ENCODE peak calls at places on chromosomes 16 and 17, in nine cellular contexts. J is upper lobe of right lung, F is brain microvascular endothelial cell, D is A549, P is WTC11, R is fibroblast of pulmonary artery, Y is GM20000, V is AG09319, M is fibroblast of the aortic adventitia. O is an unnamed sample.
A peak's percentile ranks its signal among the peaks of the same experiment; 100 is the strongest.

GRCh38 chr17:42424991-42425610 is 2.0 kb upstream of the CAVIN1 start:
- DNase-seq in J (no peak), F (no peak), D (no peak), P (no peak), R (no peak), Y (no peak), V (no peak), M (no peak), O (no peak)

GRCh38 chr16:2467301-2468141 is 3.6 kb upstream of the NTN3 start:
- DNase-seq in J (peak; percentile 83), F (peak; percentile 29), D (peak; percentile 60), P (peak; percentile 73), R (peak; percentile 60), Y (peak; percentile 76), V (no peak), M (peak; percentile 71), O (no peak)

GRCh38 chr16:19722981-19723380 is 4.9 kb downstream of the IQCK start:
- DNase-seq in J (no peak), F (no peak), D (no peak), P (no peak), R (no peak), Y (no peak), V (no peak), M (no peak), O (no peak)

GRCh38 chr16:49472598-49472997 is 99.0 kb downstream of the C16orf78 start:
- DNase-seq in J (peak; percentile 44), F (no peak), D (no peak), P (no peak), R (no peak), Y (no peak), V (no peak), M (no peak), O (peak; percentile 56)

GRCh38 chr17:6556121-6557039 is at the start of gene PITPNM3:
- DNase-seq in J (peak; percentile 84), F (no peak), D (no peak), P (peak; percentile 42), R (no peak), Y (peak; percentile 54), V (no peak), M (no peak), O (no peak)

GRCh38 chr16:88473666-88474534 is 20.8 kb downstream of the ZFPM1 start:
- DNase-seq in J (no peak), F (no peak), D (no peak), P (no peak), R (peak; percentile 85), Y (no peak), V (no peak), M (peak; percentile 96), O (no peak)

GRCh38 chr16:84159800-84160199 is 14.7 kb downstream of the DNAAF1 start:
- DNase-seq in J (no peak), F (no peak), D (no peak), P (no peak), R (no peak), Y (no peak), V (no peak), M (no peak), O (no peak)

GRCh38 chr17:49739662-49740271 is 24.2 kb downstream of the FAM117A start:
- DNase-seq in J (peak; percentile 85), F (no peak), D (no peak), P (no peak), R (peak; percentile 80), Y (peak; percentile 54), V (no peak), M (no peak), O (no peak)

GRCh38 chr17:22278302-22279275 is 586.3 kb downstream of the KCNJ18 start:
- DNase-seq in J (peak; percentile 53), F (no peak), D (no peak), P (no peak), R (no peak), Y (no peak), V (no peak), M (no peak), O (peak; percentile 52)

GRCh38 chr17:37693328-37693727 is 50.1 kb upstream of the DDX52 start:
- DNase-seq in J (no peak), F (no peak), D (no peak), P (no peak), R (no peak), Y (no peak), V (no peak), M (no peak), O (no peak)

GRCh38 chr16:12518238-12519004 is 285.3 kb downstream of the CPPED1 start:
- DNase-seq in J (no peak), F (no peak), D (no peak), P (no peak), R (no peak), Y (no peak), V (no peak), M (no peak), O (no peak)

GRCh38 chr16:14015948-14016347 is 55.2 kb upstream of the MRTFB start:
- DNase-seq in J (no peak), F (peak; percentile 42), D (peak; percentile 83), P (no peak), R (peak; percentile 73), Y (no peak), V (peak; percentile 79), M (peak; percentile 73), O (no peak)

GRCh38 chr16:71440669-71441347 is 1.0 kb downstream of the TLE7 start:
- DNase-seq in J (no peak), F (no peak), D (no peak), P (peak; percentile 77), R (no peak), Y (peak; percentile 79), V (no peak), M (no peak), O (no peak)
- TF ChIP-seq CTCF in J (no peak), F (peak; percentile 35), D (no peak), P (peak; percentile 57), R (no peak), Y (peak; percentile 14), V (no peak), M (no peak), O (peak; percentile 54)

GRCh38 chr17:8154608-8155152 is 2.5 kb upstream of the PER1 start:
- DNase-seq in J (no peak), F (no peak), D (no peak), P (no peak), R (peak; percentile 50), Y (no peak), V (no peak), M (peak; percentile 37), O (no peak)

GRCh38 chr17:8153957-8154607 is 1.9 kb upstream of the PER1 start:
- DNase-seq in J (peak; percentile 100), F (peak; percentile 99), D (peak; percentile 99), P (peak; percentile 98), R (peak; percentile 100), Y (peak; percentile 71), V (peak; percentile 99), M (peak; percentile 99), O (peak; percentile 94)

GRCh38 chr17:8155341-8156173 is 3.4 kb upstream of the PER1 start:
- DNase-seq in J (no peak), F (no peak), D (no peak), P (no peak), R (no peak), Y (no peak), V (no peak), M (peak; percentile 19), O (peak; percentile 68)

GRCh38 chr17:8158267-8159031 is 4.3 kb downstream of the VAMP2 start:
- DNase-seq in J (peak; percentile 92), F (peak; percentile 83), D (peak; percentile 95), P (peak; percentile 97), R (peak; percentile 94), Y (peak; percentile 86), V (peak; percentile 75), M (peak; percentile 92), O (peak; percentile 90)

GRCh38 chr17:8156174-8156992 is 4.2 kb upstream of the PER1 start:
- DNase-seq in J (peak; percentile 100), F (peak; percentile 100), D (peak; percentile 100), P (peak; percentile 100), R (peak; percentile 100), Y (peak; percentile 97), V (peak; percentile 100), M (peak; percentile 100), O (peak; percentile 99)
- TF ChIP-seq CTCF in J (peak; percentile 6), F (peak; percentile 30), D (no peak), P (no peak), R (no peak), Y (peak; percentile 19), V (peak; percentile 8), M (no peak), O (no peak)

DNA sequence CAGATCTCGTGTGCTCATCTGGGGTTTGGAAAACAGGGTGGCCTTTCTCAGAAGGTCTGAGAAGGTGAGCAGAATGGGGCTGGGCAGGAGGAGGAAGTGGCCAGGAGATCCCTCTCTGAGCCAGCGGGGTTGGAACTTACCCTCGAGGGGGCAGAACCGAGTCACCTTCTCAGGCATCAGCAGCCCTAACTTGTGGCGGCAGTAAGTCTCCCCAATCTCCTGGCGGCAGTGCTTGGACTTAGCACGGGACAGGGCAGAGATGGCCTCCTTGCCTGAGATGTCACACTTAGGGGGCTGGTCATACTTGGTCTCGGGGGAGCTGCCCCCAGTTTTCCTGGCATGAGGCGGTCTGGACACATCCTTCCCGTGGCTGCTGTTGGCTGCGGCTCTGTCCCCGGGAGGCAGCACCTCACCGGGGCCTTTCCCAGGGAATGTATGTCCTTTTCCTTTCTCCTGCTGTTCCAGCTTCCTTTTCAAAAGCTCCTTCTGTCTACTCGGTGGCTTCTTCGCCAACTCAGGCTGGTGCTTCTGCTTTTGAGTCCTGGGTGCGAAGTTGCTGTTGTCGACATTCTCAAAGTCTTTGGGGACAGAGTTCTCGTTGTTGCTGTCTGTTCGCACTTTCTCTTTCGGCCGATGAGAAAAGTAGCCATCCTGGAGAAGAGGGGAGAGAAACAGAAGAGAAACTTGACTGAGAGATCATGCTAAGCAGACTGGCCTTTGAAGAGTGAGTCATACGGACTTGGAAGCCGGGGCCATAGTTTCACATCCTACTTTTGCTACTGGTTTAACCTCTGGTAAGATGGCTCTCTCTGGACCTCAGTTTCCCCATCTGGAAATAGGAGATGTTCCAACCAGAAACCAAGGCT is 211.7 kb downstream of the XYLT1 start:
- DNase-seq in J (no peak), F (no peak), D (peak; percentile 8), P (peak; percentile 42), R (no peak), Y (peak; percentile 77), V (no peak), M (no peak), O (no peak)
- TF ChIP-seq CTCF in J (no peak), F (no peak), D (no peak), P (no peak), R (no peak), Y (no peak), V (no peak), M (no peak), O (no peak)

GRCh38 chr17:27917000-27917399 is 23.8 kb upstream of the LYRM9 start:
- DNase-seq in J (no peak), F (no peak), D (no peak), P (no peak), R (no peak), Y (no peak), V (no peak), M (no peak), O (no peak)

GRCh38 chr17:27918498-27918897 is 25.3 kb upstream of the LYRM9 start:
- DNase-seq in J (no peak), F (no peak), D (no peak), P (no peak), R (no peak), Y (no peak), V (no peak), M (no peak), O (no peak)

GRCh38 chr17:27921077-27921476 is 27.9 kb upstream of the LYRM9 start:
- DNase-seq in J (no peak), F (no peak), D (no peak), P (no peak), R (no peak), Y (no peak), V (no peak), M (no peak), O (no peak)

GRCh38 chr17:27920569-27920968 is 27.4 kb upstream of the LYRM9 start:
- DNase-seq in J (no peak), F (no peak), D (no peak), P (no peak), R (no peak), Y (no peak), V (no peak), M (no peak), O (no peak)

GRCh38 chr17:27919120-27919519 is 26.0 kb upstream of the LYRM9 start:
- DNase-seq in J (no peak), F (no peak), D (no peak), P (no peak), R (peak; percentile 18), Y (no peak), V (no peak), M (no peak), O (no peak)
- TF ChIP-seq CTCF in J (no peak), F (no peak), D (no peak), P (no peak), R (no peak), Y (no peak), V (no peak), M (no peak), O (no peak)

O was measured in type B pancreatic cell.